ENCODE peak calls at places on chromosomes 1 and 21, in six cellular contexts. One of them, this sample, is unnamed.
A peak's percentile ranks its signal among the peaks of the same experiment; 100 is the strongest.

GRCh38 chr1:92485374-92486250 is 1.1 kb downstream of the GFI1 start:
- DNase-seq in stomach: peak; percentile 69
- DNase-seq in esophagus squamous epithelium: no peak
- DNase-seq in lung: peak; percentile 41
- DNase-seq in psoas muscle: peak; percentile 65
- DNase-seq in cardiac muscle cell: peak; percentile 58
- DNase-seq in this sample: peak; percentile 34

GRCh38 chr1:212211371-212211770 is 73.8 kb upstream of the PPP2R5A start:
- DNase-seq in stomach: no peak
- DNase-seq in lung: no peak
- DNase-seq in cardiac muscle cell: no peak
- DNase-seq in esophagus squamous epithelium: no peak
- DNase-seq in psoas muscle: no peak
- DNase-seq in this sample: no peak

GRCh38 chr1:20108724-20109123 is 10.6 kb downstream of the PLA2G2D start:
- DNase-seq in lung: no peak
- DNase-seq in esophagus squamous epithelium: no peak
- DNase-seq in psoas muscle: no peak
- DNase-seq in stomach: no peak
- DNase-seq in cardiac muscle cell: peak; percentile 22
- DNase-seq in this sample: no peak

GRCh38 chr1:86858524-86859261 is 55.2 kb downstream of the SELENOF start:
- DNase-seq in esophagus squamous epithelium: no peak
- DNase-seq in psoas muscle: no peak
- DNase-seq in lung: no peak
- DNase-seq in cardiac muscle cell: no peak
- DNase-seq in stomach: no peak
- DNase-seq in this sample: no peak

GRCh38 chr1:38238294-38238693 is 191.7 kb upstream of the POU3F1 start:
- DNase-seq in stomach: no peak
- DNase-seq in lung: no peak
- DNase-seq in psoas muscle: no peak
- DNase-seq in esophagus squamous epithelium: no peak
- DNase-seq in cardiac muscle cell: no peak
- DNase-seq in this sample: no peak

GRCh38 chr21:39597595-39598185 is 15.1 kb upstream of the B3GALT5 start:
- DNase-seq in stomach: no peak
- DNase-seq in cardiac muscle cell: no peak
- DNase-seq in esophagus squamous epithelium: no peak
- DNase-seq in lung: no peak
- DNase-seq in psoas muscle: no peak
- DNase-seq in this sample: no peak

GRCh38 chr1:92464588-92465255 is 22.0 kb downstream of the GFI1 start:
- DNase-seq in cardiac muscle cell: no peak
- DNase-seq in stomach: no peak
- DNase-seq in lung: no peak
- DNase-seq in psoas muscle: no peak
- DNase-seq in esophagus squamous epithelium: no peak
- DNase-seq in this sample: no peak

GRCh38 chr21:27581168-27581567 is 614.3 kb upstream of the ADAMTS5 start:
- DNase-seq in stomach: no peak
- DNase-seq in psoas muscle: no peak
- DNase-seq in cardiac muscle cell: no peak
- DNase-seq in esophagus squamous epithelium: no peak
- DNase-seq in lung: no peak
- DNase-seq in this sample: no peak

GRCh38 chr1:237713886-237714285 is 176.8 kb downstream of the ZP4 start:
- DNase-seq in stomach: no peak
- DNase-seq in lung: no peak
- DNase-seq in psoas muscle: no peak
- DNase-seq in cardiac muscle cell: peak; percentile 11
- DNase-seq in esophagus squamous epithelium: no peak
- DNase-seq in this sample: no peak

GRCh38 chr1:243850013-243850367 is at the start of gene AKT3:
- DNase-seq in stomach: peak; percentile 70
- DNase-seq in cardiac muscle cell: peak; percentile 86
- DNase-seq in esophagus squamous epithelium: peak; percentile 20
- DNase-seq in lung: peak; percentile 73
- DNase-seq in psoas muscle: no peak
- DNase-seq in this sample: no peak

GRCh38 chr1:44524180-44524579 is 119.1 kb downstream of the RNF220 start:
- DNase-seq in cardiac muscle cell: no peak
- DNase-seq in stomach: no peak
- DNase-seq in psoas muscle: no peak
- DNase-seq in esophagus squamous epithelium: no peak
- DNase-seq in lung: no peak
- DNase-seq in this sample: no peak

GRCh38 chr1:13760340-13760739 is 60.4 kb downstream of the PRDM2 start:
- DNase-seq in cardiac muscle cell: no peak
- DNase-seq in lung: no peak
- DNase-seq in stomach: no peak
- DNase-seq in psoas muscle: no peak
- DNase-seq in esophagus squamous epithelium: no peak
- DNase-seq in this sample: no peak

GRCh38 chr1:13760921-13761320 is 60.9 kb downstream of the PRDM2 start:
- DNase-seq in stomach: no peak
- DNase-seq in cardiac muscle cell: no peak
- DNase-seq in lung: no peak
- DNase-seq in psoas muscle: no peak
- DNase-seq in esophagus squamous epithelium: no peak
- DNase-seq in this sample: no peak

GRCh38 chr1:13757693-13758092 is 57.7 kb downstream of the PRDM2 start:
- DNase-seq in stomach: no peak
- DNase-seq in cardiac muscle cell: no peak
- DNase-seq in lung: no peak
- DNase-seq in esophagus squamous epithelium: no peak
- DNase-seq in psoas muscle: no peak
- DNase-seq in this sample: no peak

GRCh38 chr1:13756557-13757315 is 56.7 kb downstream of the PRDM2 start:
- DNase-seq in lung: no peak
- DNase-seq in psoas muscle: no peak
- DNase-seq in esophagus squamous epithelium: no peak
- DNase-seq in stomach: no peak
- DNase-seq in cardiac muscle cell: no peak
- DNase-seq in this sample: no peak

DNA sequence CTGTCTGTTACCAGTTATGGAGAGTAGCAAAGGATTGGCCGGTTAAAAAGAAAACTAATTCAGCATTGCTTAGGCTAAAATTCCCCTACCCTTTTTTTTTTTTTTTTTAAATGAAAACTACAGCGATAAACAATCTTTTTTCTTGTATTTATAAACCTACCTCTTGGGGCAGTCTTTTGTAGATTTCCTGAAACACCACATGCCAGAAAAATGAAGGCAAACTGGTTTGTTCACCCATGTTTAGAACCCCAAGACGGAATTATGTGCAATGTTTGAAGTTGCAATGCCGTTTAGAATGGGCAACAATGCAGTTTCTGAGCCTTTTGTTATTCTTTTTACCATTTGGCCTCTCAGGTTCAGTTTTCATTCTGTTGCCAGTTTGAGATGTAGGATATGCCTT is 59.1 kb downstream of the PRDM2 start:
- DNase-seq in stomach: no peak
- DNase-seq in lung: peak; percentile 45
- DNase-seq in esophagus squamous epithelium: no peak
- DNase-seq in cardiac muscle cell: no peak
- DNase-seq in psoas muscle: no peak
- DNase-seq in this sample: no peak
- TF ChIP-seq CTCF in stomach: no peak
- TF ChIP-seq CTCF in lung: no peak
- TF ChIP-seq CTCF in esophagus squamous epithelium: no peak
- TF ChIP-seq CTCF in cardiac muscle cell: peak; percentile 6
- TF ChIP-seq CTCF in psoas muscle: no peak
- TF ChIP-seq CTCF in this sample: no peak

DNA sequence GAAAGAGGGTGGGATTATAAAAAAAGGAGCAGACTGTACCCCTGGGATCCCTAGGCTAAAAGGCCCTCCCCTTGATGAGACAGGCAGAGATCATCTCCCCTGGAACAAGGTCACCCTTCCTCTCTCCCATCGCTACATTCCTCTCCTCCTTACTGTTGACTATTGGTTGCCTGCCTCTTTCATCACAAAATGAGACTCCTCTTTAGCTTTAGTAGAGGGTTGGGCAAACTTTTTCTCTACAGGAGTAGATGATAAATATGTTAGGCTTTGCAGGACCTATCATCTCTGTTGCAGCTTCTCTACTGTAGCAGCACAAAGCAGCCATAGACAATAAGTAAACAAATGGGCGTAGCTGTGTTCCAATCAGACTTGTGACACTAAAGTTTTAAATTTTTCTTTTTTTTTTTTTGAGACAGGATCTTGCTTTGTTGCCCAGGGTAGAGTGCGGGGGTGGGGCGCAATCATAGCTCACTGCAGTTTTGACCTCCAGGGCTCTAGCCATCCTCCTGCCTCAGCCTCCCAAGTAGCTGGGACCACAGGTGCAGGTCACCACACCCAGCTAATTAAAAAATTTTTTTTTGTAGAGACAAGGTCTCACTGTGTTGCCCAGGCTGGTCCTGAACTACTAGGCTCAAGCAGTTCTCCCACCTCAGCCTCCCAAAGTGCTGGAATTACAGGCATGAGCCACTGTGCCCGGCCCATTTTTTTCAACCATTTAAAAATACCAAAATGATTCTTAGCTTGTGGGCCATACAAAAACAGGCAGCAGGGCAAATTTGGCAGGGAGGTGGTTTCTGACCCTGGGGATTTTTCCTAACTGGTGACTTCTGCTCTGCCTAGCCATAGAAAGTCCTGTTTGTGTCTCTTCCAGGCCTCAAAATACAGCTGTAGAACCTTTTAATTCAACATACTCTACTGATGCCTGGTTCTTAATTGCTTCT is 15.1 kb downstream of the MCL1 start:
- DNase-seq in lung: no peak
- DNase-seq in psoas muscle: no peak
- DNase-seq in esophagus squamous epithelium: no peak
- DNase-seq in stomach: no peak
- DNase-seq in cardiac muscle cell: peak; percentile 53
- DNase-seq in this sample: peak; percentile 43
- H3K4me1 ChIP-seq in lung: peaks cover 43% of the 10 kb centered on the region
- H3K4me1 ChIP-seq in psoas muscle: peaks cover 86% of the 10 kb centered on the region
- H3K4me1 ChIP-seq in esophagus squamous epithelium: peaks cover 87% of the 10 kb centered on the region
- H3K4me1 ChIP-seq in stomach: peaks cover 88% of the 10 kb centered on the region
- H3K4me1 ChIP-seq in cardiac muscle cell: peaks cover 52% of the 10 kb centered on the region
- H3K4me1 ChIP-seq in this sample: peaks cover 76% of the 10 kb centered on the region

DNA sequence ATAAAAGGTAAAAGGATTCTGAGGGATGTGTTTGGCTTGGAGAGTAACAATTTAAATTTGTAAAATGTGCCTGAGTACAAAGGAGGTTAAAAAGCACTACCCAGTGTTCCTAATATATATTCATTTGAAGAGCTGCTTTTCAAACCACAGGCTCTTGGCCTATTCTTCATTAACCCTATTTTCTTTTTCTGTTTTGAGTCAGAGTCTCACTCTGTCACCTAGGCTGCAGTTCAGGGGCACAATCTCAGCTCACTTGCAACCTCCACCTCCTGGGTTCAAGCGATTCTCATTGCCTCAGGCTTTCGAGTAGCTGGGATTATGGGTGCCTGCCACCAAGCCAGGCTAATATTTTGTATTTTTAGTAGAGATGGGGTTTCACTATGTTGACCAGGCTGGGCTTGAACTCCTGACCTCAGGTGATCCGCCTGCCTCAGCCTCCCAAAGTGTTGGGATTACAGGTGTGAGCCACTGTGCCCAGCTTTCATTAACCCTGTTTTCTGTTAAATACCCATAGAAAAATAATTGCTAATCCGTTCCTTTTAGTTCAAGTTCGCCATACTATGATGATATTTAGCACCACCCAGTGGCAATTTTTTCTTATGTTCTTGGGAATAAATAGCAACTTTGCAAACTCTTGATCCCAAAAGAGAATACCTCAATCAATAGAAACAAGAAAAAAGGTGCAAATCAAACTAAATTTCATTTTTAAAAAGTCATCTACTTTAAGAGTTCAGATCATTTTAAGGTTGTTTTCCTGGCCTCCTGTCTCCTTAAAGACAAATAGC is 30.5 kb downstream of the ZBTB8OS start:
- DNase-seq in cardiac muscle cell: peak; percentile 59
- DNase-seq in psoas muscle: no peak
- DNase-seq in stomach: no peak
- DNase-seq in esophagus squamous epithelium: no peak
- DNase-seq in lung: no peak
- DNase-seq in this sample: no peak
- TF ChIP-seq CTCF in cardiac muscle cell: peak; percentile 22
- TF ChIP-seq CTCF in psoas muscle: no peak
- TF ChIP-seq CTCF in stomach: peak; percentile 15
- TF ChIP-seq CTCF in esophagus squamous epithelium: no peak
- TF ChIP-seq CTCF in lung: no peak
- TF ChIP-seq CTCF in this sample: peak; percentile 24

GRCh38 chr1:94094466-94095111 is 26.4 kb downstream of the ABCA4 start:
- DNase-seq in cardiac muscle cell: peak; percentile 92
- DNase-seq in stomach: no peak
- DNase-seq in esophagus squamous epithelium: no peak
- DNase-seq in psoas muscle: peak; percentile 80
- DNase-seq in lung: peak; percentile 42
- DNase-seq in this sample: peak; percentile 86

GRCh38 chr1:94095112-94095637 is 25.8 kb downstream of the ABCA4 start:
- DNase-seq in esophagus squamous epithelium: no peak
- DNase-seq in cardiac muscle cell: peak; percentile 94
- DNase-seq in psoas muscle: peak; percentile 91
- DNase-seq in lung: no peak
- DNase-seq in stomach: peak; percentile 34
- DNase-seq in this sample: peak; percentile 88

GRCh38 chr1:94096797-94097549 is 24.0 kb downstream of the ABCA4 start:
- DNase-seq in psoas muscle: peak; percentile 75
- DNase-seq in cardiac muscle cell: peak; percentile 52
- DNase-seq in lung: no peak
- DNase-seq in stomach: no peak
- DNase-seq in esophagus squamous epithelium: no peak
- DNase-seq in this sample: no peak

GRCh38 chr1:94093996-94094395 is 27.0 kb downstream of the ABCA4 start:
- DNase-seq in stomach: no peak
- DNase-seq in lung: no peak
- DNase-seq in esophagus squamous epithelium: no peak
- DNase-seq in cardiac muscle cell: peak; percentile 67
- DNase-seq in psoas muscle: no peak
- DNase-seq in this sample: no peak

GRCh38 chr1:94095744-94096469 is 25.0 kb downstream of the ABCA4 start:
- DNase-seq in cardiac muscle cell: peak; percentile 56
- DNase-seq in lung: no peak
- DNase-seq in stomach: no peak
- DNase-seq in psoas muscle: peak; percentile 68
- DNase-seq in esophagus squamous epithelium: no peak
- DNase-seq in this sample: peak; percentile 65
- H3K4me1 ChIP-seq in cardiac muscle cell: peaks cover 6% of the 10 kb centered on the region
- H3K4me1 ChIP-seq in lung: peaks cover 7% of the 10 kb centered on the region
- H3K4me1 ChIP-seq in stomach: peaks cover 30% of the 10 kb centered on the region
- H3K4me1 ChIP-seq in psoas muscle: peaks cover 34% of the 10 kb centered on the region
- H3K4me1 ChIP-seq in esophagus squamous epithelium: no peaks in the 10 kb centered on the region
- H3K4me1 ChIP-seq in this sample: peaks cover 67% of the 10 kb centered on the region

GRCh38 chr1:178518894-178519293 is 6.0 kb downstream of the TEX35 start:
- DNase-seq in psoas muscle: no peak
- DNase-seq in cardiac muscle cell: no peak
- DNase-seq in esophagus squamous epithelium: no peak
- DNase-seq in lung: no peak
- DNase-seq in stomach: no peak
- DNase-seq in this sample: peak; percentile 3
- TF ChIP-seq CTCF in psoas muscle: no peak
- TF ChIP-seq CTCF in cardiac muscle cell: no peak
- TF ChIP-seq CTCF in esophagus squamous epithelium: no peak
- TF ChIP-seq CTCF in lung: no peak
- TF ChIP-seq CTCF in stomach: no peak
- TF ChIP-seq CTCF in this sample: no peak

GRCh38 chr1:172823534-172823933 is 164.6 kb downstream of the FASLG start:
- DNase-seq in esophagus squamous epithelium: no peak
- DNase-seq in psoas muscle: no peak
- DNase-seq in cardiac muscle cell: peak; percentile 15
- DNase-seq in lung: no peak
- DNase-seq in stomach: no peak
- DNase-seq in this sample: no peak
- H3K4me1 ChIP-seq in esophagus squamous epithelium: no peaks in the 10 kb centered on the region
- H3K4me1 ChIP-seq in psoas muscle: no peaks in the 10 kb centered on the region
- H3K4me1 ChIP-seq in cardiac muscle cell: peaks cover 3% of the 10 kb centered on the region
- H3K4me1 ChIP-seq in lung: peaks cover 3% of the 10 kb centered on the region
- H3K4me1 ChIP-seq in stomach: peaks cover 9% of the 10 kb centered on the region
- H3K4me1 ChIP-seq in this sample: peaks cover 7% of the 10 kb centered on the region